ENCODE peak calls at places on chromosomes 3 and 15, in six cellular contexts. H is body of pancreas, W is progenitor cell of endocrine pancreas, A is mesothelial cell of epicardium, S is H1, C is brain microvascular endothelial cell. D is an unnamed sample.

GRCh38 chr3:117606860-117607259 is 897.3 kb downstream of the TUSC7 start:
- DNase-seq in H (no peak), W (no peak), A (no peak), S (no peak), C (no peak), D (no peak)

GRCh38 chr3:115475178-115476041 is 147.9 kb upstream of the GAP43 start:
- DNase-seq in H (no peak), W (no peak), A (no peak), S (no peak), C (no peak), D (no peak)

GRCh38 chr3:63193647-63194046 is 84.5 kb upstream of the SYNPR start:
- DNase-seq in H (no peak), W (no peak), A (no peak), S (no peak), C (no peak), D (no peak)

GRCh38 chr15:90266485-90266884 is 1.0 kb downstream of the NGRN start:
- DNase-seq in H (peak), W (no peak), A (no peak), S (no peak), C (peak), D (no peak)

GRCh38 chr15:77021803-77022381 is 27.0 kb downstream of the PSTPIP1 start:
- DNase-seq in H (no peak), W (no peak), A (peak), S (no peak), C (peak), D (no peak)

GRCh38 chr3:52098108-52098507 is 41.7 kb upstream of the DUSP7 start:
- DNase-seq in H (no peak), W (no peak), A (no peak), S (no peak), C (no peak), D (no peak)

GRCh38 chr3:46947545-46947899 is 29.0 kb downstream of the CCDC12 start:
- DNase-seq in H (no peak), W (no peak), A (no peak), S (no peak), C (no peak), D (no peak)

GRCh38 chr3:150490212-150490611 is 56.1 kb downstream of the SERP1 start:
- DNase-seq in H (peak), W (no peak), A (no peak), S (no peak), C (no peak), D (no peak)

GRCh38 chr3:124346487-124346886 is 354.6 kb upstream of the ROPN1 start:
- DNase-seq in H (no peak), W (no peak), A (no peak), S (no peak), C (no peak), D (no peak)

GRCh38 chr3:12228461-12228860 is 60.4 kb upstream of the PPARG start:
- DNase-seq in H (no peak), W (no peak), A (no peak), S (no peak), C (no peak), D (no peak)

GRCh38 chr15:30649952-30650929 is 24.3 kb downstream of the ARHGAP11B start:
- DNase-seq in H (no peak), W (no peak), A (no peak), S (no peak), C (no peak), D (no peak)

GRCh38 chr15:93382196-93382820 is 293.3 kb upstream of the RGMA start:
- DNase-seq in H (peak), W (no peak), A (no peak), S (no peak), C (no peak), D (no peak)

GRCh38 chr3:188156051-188156450 is 2.1 kb downstream of the LPP start:
- DNase-seq in H (no peak), W (no peak), A (no peak), S (no peak), C (no peak), D (no peak)

GRCh38 chr3:185758912-185759311 is 65.9 kb downstream of the IGF2BP2 start:
- DNase-seq in H (no peak), W (no peak), A (no peak), S (no peak), C (no peak), D (no peak)

GRCh38 chr3:167631471-167631870 is 22.3 kb downstream of the WDR49 start:
- DNase-seq in H (no peak), W (no peak), A (no peak), S (no peak), C (no peak), D (no peak)

GRCh38 chr3:183545688-183546087 is 9.8 kb downstream of the KLHL6 start:
- DNase-seq in H (no peak), W (no peak), A (no peak), S (no peak), C (no peak), D (no peak)

GRCh38 chr15:70008697-70009285 is 88.9 kb downstream of the TLE3 start:
- DNase-seq in H (no peak), W (no peak), A (no peak), S (no peak), C (no peak), D (no peak)

GRCh38 chr3:193803288-193803687 is 210.3 kb downstream of the OPA1 start:
- DNase-seq in H (peak), W (no peak), A (no peak), S (no peak), C (no peak), D (no peak)

GRCh38 chr3:126197854-126198584 is 17.6 kb upstream of the ALDH1L1 start:
- DNase-seq in H (peak), W (no peak), A (no peak), S (peak), C (peak), D (no peak)

GRCh38 chr15:58676766-58677165 is 72.7 kb downstream of the ADAM10 start:
- DNase-seq in H (no peak), W (no peak), A (no peak), S (no peak), C (no peak), D (no peak)

GRCh38 chr15:58678683-58679082 is 70.8 kb downstream of the ADAM10 start:
- DNase-seq in H (no peak), W (no peak), A (no peak), S (no peak), C (peak), D (no peak)

GRCh38 chr15:58682234-58682633 is 67.3 kb downstream of the ADAM10 start:
- DNase-seq in H (no peak), W (no peak), A (no peak), S (no peak), C (no peak), D (no peak)

GRCh38 chr15:58677426-58677825 is 72.1 kb downstream of the ADAM10 start:
- DNase-seq in H (no peak), W (no peak), A (no peak), S (no peak), C (no peak), D (no peak)
- TF ChIP-seq CTCF in H (no peak), W (no peak), A (no peak), S (no peak), C (no peak), D (peak)

DNA sequence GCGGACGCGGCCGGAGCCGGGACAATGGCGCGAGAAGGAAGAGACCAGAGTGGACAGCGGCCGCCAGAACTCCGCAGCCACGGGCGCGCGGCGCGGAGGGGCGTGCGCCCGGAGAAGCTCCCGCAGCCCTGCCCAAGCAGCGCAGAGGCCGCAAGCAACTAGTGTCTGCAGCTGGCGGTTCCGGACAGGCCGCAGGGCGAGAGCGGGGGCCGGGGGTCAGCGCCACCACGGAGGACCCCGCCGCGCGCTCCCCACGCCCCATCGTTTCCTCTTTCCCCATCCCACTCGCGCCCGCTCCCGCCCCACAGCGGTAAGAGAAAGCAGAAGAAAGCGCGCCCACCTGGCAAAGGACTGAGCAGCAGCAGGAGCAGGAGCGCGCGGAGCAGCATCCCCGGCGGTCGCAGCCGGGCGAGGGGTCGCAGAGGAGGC is 440 bp downstream of the PRTG start:
- DNase-seq in H (peak), W (no peak), A (no peak), S (no peak), C (peak), D (no peak)
- TF ChIP-seq CTCF in H (no peak), W (no peak), A (no peak), S (no peak), C (no peak), D (peak)

GRCh38 chr3:177680442-177680821 is 483.1 kb upstream of the TBL1XR1 start:
- DNase-seq in H (no peak), W (no peak), A (no peak), S (no peak), C (no peak), D (no peak)

GRCh38 chr3:177681156-177681555 is 483.9 kb upstream of the TBL1XR1 start:
- DNase-seq in H (no peak), W (no peak), A (no peak), S (no peak), C (no peak), D (no peak)

GRCh38 chr3:177681852-177682251 is 484.6 kb upstream of the TBL1XR1 start:
- DNase-seq in H (no peak), W (no peak), A (no peak), S (no peak), C (no peak), D (no peak)

GRCh38 chr3:177676947-177677587 is 479.8 kb upstream of the TBL1XR1 start:
- DNase-seq in H (peak), W (no peak), A (no peak), S (no peak), C (no peak), D (no peak)

DNA sequence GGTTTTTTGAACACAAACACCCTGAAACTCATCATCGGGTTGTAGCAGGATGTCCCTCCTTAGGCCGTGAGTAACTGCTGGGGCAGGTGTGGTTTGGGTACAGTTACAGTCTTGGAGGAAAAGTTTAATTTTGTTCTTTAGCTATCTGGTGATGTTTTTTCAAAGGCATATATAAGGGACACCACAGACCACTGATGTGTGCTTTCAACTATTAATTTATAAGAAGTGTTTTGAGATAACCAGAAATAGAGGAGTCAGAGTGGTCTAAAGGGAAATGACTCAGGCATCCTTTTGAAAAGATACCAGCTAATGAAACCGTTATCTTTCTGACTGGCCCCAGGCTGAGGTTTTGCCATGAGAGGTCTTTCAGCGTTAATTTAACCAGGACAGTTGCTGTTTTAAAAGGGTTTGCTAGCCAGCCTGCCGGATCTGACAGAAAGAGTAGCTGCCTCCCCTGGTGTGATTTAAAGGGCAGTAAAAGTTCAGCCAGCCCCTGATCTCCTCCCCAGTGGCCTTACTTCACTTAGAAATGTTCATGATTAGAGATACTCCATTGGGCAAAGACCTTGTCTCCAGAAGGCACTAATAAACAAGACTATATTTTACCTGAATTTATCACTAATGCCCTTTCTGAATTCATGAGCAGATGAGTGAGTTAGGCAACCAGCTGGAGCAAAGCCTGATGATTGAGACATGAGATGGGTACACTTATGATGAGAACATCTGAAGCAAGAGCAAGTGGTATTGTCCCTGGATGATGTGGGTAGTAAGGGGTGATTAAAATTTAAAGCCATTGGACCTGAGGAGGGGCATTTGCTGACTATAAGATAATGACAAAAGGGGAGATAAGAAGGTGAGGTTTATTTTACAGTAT is 482.5 kb upstream of the TBL1XR1 start:
- DNase-seq in H (no peak), W (no peak), A (no peak), S (no peak), C (peak), D (no peak)
- TF ChIP-seq CTCF in H (no peak), W (no peak), A (no peak), S (no peak), C (no peak), D (no peak)

DNA sequence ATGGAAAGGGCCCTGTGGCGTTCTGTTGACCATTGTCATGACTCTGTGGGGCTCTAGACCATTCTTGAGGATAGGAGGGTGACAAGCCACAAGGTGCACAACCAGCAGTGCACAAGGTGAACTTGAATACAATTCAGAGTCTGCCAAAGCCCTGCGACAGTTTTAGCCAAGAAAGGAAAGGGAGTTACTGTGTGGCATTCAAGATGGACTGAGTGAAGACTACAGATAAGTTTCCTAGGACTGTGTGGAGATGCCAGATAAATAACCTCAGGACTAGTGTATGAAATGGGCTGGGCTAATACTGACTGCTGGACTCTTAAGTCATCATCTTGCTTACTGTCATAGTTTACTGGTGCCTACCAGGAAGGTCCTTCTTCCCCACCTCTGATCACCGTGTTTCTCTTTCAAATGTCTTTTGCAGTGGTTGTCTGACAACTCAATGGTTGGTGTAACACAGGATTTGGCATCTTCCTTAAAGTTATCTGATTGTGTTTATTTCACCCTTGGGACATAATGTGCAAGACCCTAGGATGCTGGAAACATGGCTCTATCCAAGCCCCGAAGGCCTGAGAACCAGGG is 27.4 kb downstream of the ACKR2 start:
- DNase-seq in H (no peak), W (no peak), A (no peak), S (no peak), C (no peak), D (no peak)
- TF ChIP-seq CTCF in H (no peak), W (no peak), A (no peak), S (no peak), C (peak), D (no peak)

GRCh38 chr3:157416347-157417087 is 20.1 kb upstream of the PTX3 start:
- DNase-seq in H (no peak), W (no peak), A (no peak), S (no peak), C (no peak), D (no peak)
- TF ChIP-seq CTCF in H (no peak), W (no peak), A (no peak), S (no peak), C (no peak), D (no peak)

D was measured in D721Med.